ENCODE peak calls at places on chromosomes 6 and 20, in six cellular contexts. L is H9, B is neural crest cell, X is IMR-90, C is GM23338, R is right lobe of liver. M is an unnamed sample.
A peak's percentile ranks its signal among the peaks of the same experiment; 100 is the strongest.

GRCh38 chr20:58883243-58883691 is 30.8 kb downstream of the GNAS start:
- DNase-seq in L (peak; percentile 44), B (no peak), X (no peak), C (peak; percentile 83), R (no peak), M (no peak)

GRCh38 chr20:14441201-14441600 is 103.8 kb upstream of the FLRT3 start:
- DNase-seq in L (no peak), B (no peak), X (peak; percentile 68), C (no peak), R (no peak), M (peak; percentile 38)

GRCh38 chr6:157779705-157780604 is 43.1 kb upstream of the SNX9 start:
- DNase-seq in L (no peak), B (no peak), X (peak; percentile 64), C (no peak), R (no peak), M (peak; percentile 16)

GRCh38 chr20:32207626-32208498 is at the start of the genes PLAGL2 and POFUT1:
- DNase-seq in L (peak; percentile 80), B (peak; percentile 91), X (peak; percentile 82), C (peak; percentile 96), R (peak; percentile 93), M (peak; percentile 74)

GRCh38 chr20:2986466-2986865 is 57.0 kb upstream of the GNRH2 start:
- DNase-seq in L (no peak), B (no peak), X (peak; percentile 33), C (no peak), R (no peak), M (peak; percentile 47)

GRCh38 chr20:62411479-62412193 is 4.6 kb upstream of the CABLES2 start:
- DNase-seq in L (no peak), B (no peak), X (no peak), C (no peak), R (no peak), M (no peak)

GRCh38 chr6:17485181-17485580 is 91.8 kb downstream of the CAP2 start:
- DNase-seq in L (no peak), B (no peak), X (no peak), C (no peak), R (no peak), M (no peak)

GRCh38 chr20:15945301-15945700 is 627.9 kb downstream of the KIF16B start:
- DNase-seq in L (no peak), B (no peak), X (no peak), C (no peak), R (no peak), M (no peak)

GRCh38 chr6:156848533-156848932 is 71.4 kb downstream of the ARID1B start:
- DNase-seq in L (no peak), B (no peak), X (no peak), C (no peak), R (no peak), M (peak; percentile 61)

GRCh38 chr6:139983555-139984276 is 609.3 kb upstream of the CITED2 start:
- DNase-seq in L (no peak), B (no peak), X (peak; percentile 58), C (no peak), R (no peak), M (peak; percentile 57)

GRCh38 chr6:14129572-14129971 is 12.0 kb downstream of the CD83 start:
- DNase-seq in L (peak; percentile 69), B (peak; percentile 30), X (peak; percentile 80), C (peak; percentile 86), R (no peak), M (peak; percentile 80)

GRCh38 chr6:154154389-154154967 is 115.4 kb downstream of the OPRM1 start:
- DNase-seq in L (no peak), B (peak; percentile 62), X (peak; percentile 80), C (peak; percentile 88), R (no peak), M (peak; percentile 87)

GRCh38 chr20:46308258-46309157 is at the start of gene CDH22:
- DNase-seq in L (peak; percentile 53), B (peak; percentile 57), X (peak; percentile 20), C (peak; percentile 84), R (no peak), M (peak; percentile 19)

GRCh38 chr6:41824571-41825569 is 37.4 kb downstream of the TOMM6 start:
- DNase-seq in L (no peak), B (no peak), X (peak; percentile 76), C (no peak), R (no peak), M (no peak)

GRCh38 chr6:82144852-82145332 is 102.7 kb downstream of the IBTK start:
- DNase-seq in L (no peak), B (no peak), X (peak; percentile 93), C (peak; percentile 17), R (no peak), M (peak; percentile 79)

GRCh38 chr20:33444797-33445560 is 1.4 kb upstream of the SNTA1 start:
- DNase-seq in L (peak; percentile 49), B (no peak), X (no peak), C (peak; percentile 46), R (no peak), M (no peak)

GRCh38 chr6:15066433-15067337 is 179.2 kb upstream of the JARID2 start:
- DNase-seq in L (no peak), B (no peak), X (peak; percentile 90), C (no peak), R (peak; percentile 61), M (peak; percentile 45)

GRCh38 chr20:34573541-34573940 is 15.0 kb downstream of the MAP1LC3A start:
- DNase-seq in L (no peak), B (no peak), X (no peak), C (no peak), R (no peak), M (no peak)

GRCh38 chr20:13960525-13960924 is 29.9 kb downstream of the SEL1L2 start:
- DNase-seq in L (no peak), B (no peak), X (no peak), C (no peak), R (no peak), M (no peak)

GRCh38 chr20:5080384-5080877 is 39.3 kb downstream of the PCNA start:
- DNase-seq in L (no peak), B (no peak), X (peak; percentile 54), C (no peak), R (peak; percentile 70), M (peak; percentile 87)

GRCh38 chr6:163579880-163580295 is 165.4 kb downstream of the QKI start:
- DNase-seq in L (no peak), B (no peak), X (no peak), C (peak; percentile 65), R (no peak), M (peak; percentile 13)

GRCh38 chr6:5053864-5054426 is 31.2 kb upstream of the PPP1R3G start:
- DNase-seq in L (no peak), B (no peak), X (no peak), C (no peak), R (no peak), M (peak; percentile 46)

GRCh38 chr20:52291109-52291508 is 99.5 kb upstream of the ZFP64 start:
- DNase-seq in L (no peak), B (peak; percentile 28), X (no peak), C (peak; percentile 14), R (no peak), M (no peak)

GRCh38 chr20:57723816-57724215 is 14.0 kb upstream of the PMEPA1 start:
- DNase-seq in L (no peak), B (no peak), X (no peak), C (no peak), R (no peak), M (no peak)

GRCh38 chr20:54188132-54188835 is 14.5 kb upstream of the CYP24A1 start:
- DNase-seq in L (no peak), B (no peak), X (no peak), C (no peak), R (no peak), M (no peak)

GRCh38 chr20:10524034-10524476 is 89.0 kb downstream of the SLX4IP start:
- DNase-seq in L (peak; percentile 82), B (peak; percentile 5), X (peak; percentile 41), C (peak; percentile 71), R (no peak), M (peak; percentile 77)

GRCh38 chr6:116611020-116611419 is 5.3 kb upstream of the RSPH4A start:
- DNase-seq in L (no peak), B (no peak), X (no peak), C (peak; percentile 9), R (no peak), M (no peak)

GRCh38 chr20:59170406-59171349 is 7.1 kb downstream of the ZNF831 start:
- DNase-seq in L (no peak), B (no peak), X (no peak), C (no peak), R (no peak), M (no peak)

GRCh38 chr6:116741571-116741970 is 23.9 kb downstream of the FAM162B start:
- DNase-seq in L (no peak), B (no peak), X (no peak), C (no peak), R (no peak), M (no peak)

DNA sequence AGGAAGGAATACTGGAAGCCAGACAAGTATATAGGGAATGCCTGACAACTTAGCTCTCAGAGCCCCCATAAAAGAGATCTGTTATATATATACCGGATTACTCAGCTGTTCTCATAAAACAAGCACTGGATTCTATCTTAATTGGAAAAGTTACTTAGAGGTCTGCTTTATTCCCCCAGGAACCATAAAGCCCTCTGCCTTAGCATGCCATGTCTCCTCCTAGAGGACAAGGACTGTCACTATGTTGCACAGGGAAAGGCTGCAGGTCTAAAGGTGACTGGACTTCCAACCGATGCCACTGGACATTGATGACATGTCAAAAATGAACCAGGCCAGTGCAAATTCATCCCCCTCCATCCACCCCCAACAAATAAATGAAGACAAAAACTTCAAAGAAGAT is 6.4 kb downstream of the EXOC2 start:
- DNase-seq in L (no peak), B (no peak), X (no peak), C (peak; percentile 53), R (no peak), M (no peak)
- TF ChIP-seq CTCF in L (peak; percentile 52), B (no peak), X (peak; percentile 35), C (peak; percentile 53), R (peak; percentile 37), M (peak; percentile 29)

DNA sequence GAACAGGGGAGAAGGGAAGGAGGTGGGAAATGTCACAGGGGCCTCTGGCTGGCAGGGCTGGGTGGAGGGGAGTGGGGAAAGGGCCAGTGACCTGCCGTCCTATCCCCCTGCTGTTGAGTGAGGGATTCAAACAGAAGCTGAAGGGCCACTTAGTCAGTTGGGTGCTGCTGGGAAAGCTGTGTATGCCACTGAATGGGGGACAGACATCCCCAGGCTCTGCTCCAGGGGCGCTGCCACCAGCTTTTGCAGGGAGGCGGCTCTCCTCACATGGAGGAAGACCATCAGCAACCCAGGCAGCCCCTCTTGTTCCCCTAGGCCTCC is 50.0 kb downstream of the MDGA1 start:
- DNase-seq in L (no peak), B (no peak), X (no peak), C (no peak), R (no peak), M (no peak)
- TF ChIP-seq CTCF in L (no peak), B (no peak), X (no peak), C (no peak), R (no peak), M (no peak)

GRCh38 chr6:50381106-50381415 is 331.3 kb upstream of the DEFB112 start:
- DNase-seq in L (no peak), B (no peak), X (no peak), C (peak; percentile 73), R (no peak), M (no peak)
- TF ChIP-seq CTCF in L (peak; percentile 79), B (peak; percentile 44), X (no peak), C (peak; percentile 78), R (no peak), M (no peak)

DNA sequence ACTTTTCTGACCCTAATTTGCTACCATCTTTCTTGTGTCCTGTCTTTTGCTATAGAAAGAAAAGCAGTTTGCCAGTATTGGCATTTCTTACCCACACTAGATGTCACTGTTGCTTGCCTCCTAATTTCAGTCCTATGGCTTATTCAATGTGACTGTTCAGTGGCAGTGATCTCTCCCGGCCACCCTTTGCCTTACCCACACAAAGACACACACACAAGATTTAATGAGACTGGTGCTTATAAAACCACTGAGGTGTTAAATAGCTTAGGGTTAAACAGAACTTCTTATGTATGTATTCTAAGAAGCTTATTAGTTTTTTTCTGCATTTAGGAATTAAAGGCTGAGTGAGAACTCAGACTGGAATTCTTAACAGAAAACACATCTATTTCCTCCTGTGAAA is 233.6 kb upstream of the ASCC3 start:
- DNase-seq in L (no peak), B (peak; percentile 22), X (peak; percentile 20), C (peak; percentile 49), R (no peak), M (peak; percentile 55)
- TF ChIP-seq CTCF in L (peak; percentile 66), B (peak; percentile 76), X (peak; percentile 61), C (peak; percentile 60), R (peak; percentile 51), M (peak; percentile 70)

M was measured in fibroblast of the aortic adventitia.